ENCODE peak calls at places on chromosomes 4 and X, in five cellular contexts. E is activated CD4-positive, alpha-beta T cell treated with anti-CD3 and anti-CD28 coated beads, Interleukin-2, amount 50 U/mL, for 24 hours; B is activated T-cell treated with anti-CD3 and anti-CD28 coated beads for 24 hours; G is tibial nerve; W is COR-L47. M is an unnamed sample.

GRCh38 chr4:7598939-7599790 is 164.4 kb upstream of the PSAPL1 start:
- DNase-seq in E (no peak), B (no peak), G (no peak), W (no peak), M (no peak)

GRCh38 chr4:22071749-22072148 is 123.2 kb upstream of the KCNIP4 start:
- DNase-seq in E (no peak), B (no peak), G (no peak), W (no peak), M (peak)

GRCh38 chrX:153245288-153245731 is 66.2 kb downstream of the MAGEA1 start:
- DNase-seq in E (no peak), B (no peak), G (no peak), W (no peak), M (no peak)

GRCh38 chr4:170248576-170248975 is 158.8 kb upstream of the AADAT start:
- DNase-seq in E (no peak), B (no peak), G (no peak), W (no peak), M (no peak)

GRCh38 chrX:3950373-3950772 is 236.9 kb upstream of the PRKX start:
- DNase-seq in E (no peak), B (no peak), G (no peak), W (no peak), M (no peak)

GRCh38 chr4:169225812-169226211 is 44.9 kb downstream of the SH3RF1 start:
- DNase-seq in E (no peak), B (no peak), G (no peak), W (no peak), M (peak)

GRCh38 chrX:133307637-133308485 is 89.7 kb upstream of the TFDP3 start:
- DNase-seq in E (no peak), B (no peak), G (no peak), W (no peak), M (no peak)

GRCh38 chr4:43453058-43453457 is 560.5 kb downstream of the GRXCR1 start:
- DNase-seq in E (no peak), B (no peak), G (no peak), W (no peak), M (no peak)

GRCh38 chr4:36394352-36394903 is 113.0 kb downstream of the DTHD1 start:
- DNase-seq in E (no peak), B (peak), G (no peak), W (no peak), M (no peak)

GRCh38 chrX:13968198-13968597 is 61.5 kb downstream of the GEMIN8 start:
- DNase-seq in E (no peak), B (no peak), G (no peak), W (no peak), M (no peak)

GRCh38 chrX:149629730-149630387 is 1.7 kb downstream of the TMEM185A start:
- DNase-seq in E (no peak), B (no peak), G (no peak), W (no peak), M (no peak)

GRCh38 chr4:169017971-169018370 is 7.9 kb upstream of the CBR4 start:
- DNase-seq in E (no peak), B (no peak), G (no peak), W (no peak), M (no peak)

GRCh38 chrX:10537308-10537707 is 83.1 kb downstream of the MID1 start:
- DNase-seq in E (no peak), B (no peak), G (no peak), W (no peak), M (no peak)

GRCh38 chrX:103211012-103211715 is 3.7 kb upstream of the BEX4 start:
- DNase-seq in E (no peak), B (peak), G (no peak), W (peak), M (peak)

GRCh38 chrX:13778916-13779315 is 38.0 kb downstream of the GPM6B start:
- DNase-seq in E (no peak), B (no peak), G (no peak), W (no peak), M (peak)

GRCh38 chr4:40992472-40993298 is 221.7 kb downstream of the APBB2 start:
- DNase-seq in E (no peak), B (no peak), G (no peak), W (no peak), M (peak)

GRCh38 chrX:132364313-132364712 is 124.5 kb downstream of the MBNL3 start:
- DNase-seq in E (no peak), B (no peak), G (no peak), W (no peak), M (no peak)

GRCh38 chrX:65582450-65583082 is 48.0 kb upstream of the LAS1L start:
- DNase-seq in E (no peak), B (no peak), G (no peak), W (no peak), M (no peak)

GRCh38 chr4:147182041-147182440 is 236.4 kb upstream of the TTC29 start:
- DNase-seq in E (no peak), B (no peak), G (no peak), W (no peak), M (peak)

GRCh38 chrX:40291553-40291952 is 193.8 kb upstream of the BCOR start:
- DNase-seq in E (no peak), B (no peak), G (no peak), W (no peak), M (no peak)

GRCh38 chr4:39514888-39515401 is 12.3 kb downstream of the UGDH start:
- DNase-seq in E (no peak), B (no peak), G (no peak), W (no peak), M (no peak)

GRCh38 chrX:129318375-129318774 is 204.9 kb downstream of the SMARCA1 start:
- DNase-seq in E (no peak), B (no peak), G (no peak), W (no peak), M (peak)

GRCh38 chr4:3607690-3608514 is 75.7 kb upstream of the LRPAP1 start:
- DNase-seq in E (no peak), B (no peak), G (no peak), W (peak), M (no peak)

GRCh38 chr4:89364559-89364958 is 57.0 kb upstream of the GPRIN3 start:
- DNase-seq in E (no peak), B (no peak), G (no peak), W (no peak), M (no peak)

GRCh38 chrX:39125834-39126233 is 324.6 kb downstream of the MID1IP1 start:
- DNase-seq in E (no peak), B (no peak), G (no peak), W (no peak), M (no peak)

GRCh38 chr4:33381806-33382205 is 2661.6 kb downstream of the PCDH7 start:
- DNase-seq in E (no peak), B (no peak), G (no peak), W (peak), M (peak)

GRCh38 chr4:165799384-165799815 is 73.6 kb upstream of the TLL1 start:
- DNase-seq in E (no peak), B (no peak), G (no peak), W (no peak), M (no peak)

GRCh38 chrX:69179380-69179911 is 14.2 kb upstream of the PJA1 start:
- DNase-seq in E (no peak), B (no peak), G (no peak), W (peak), M (no peak)